ENCODE peak calls at places on chromosomes 12 and 14, in seven cellular contexts. S is ovary; E is fibroblast of lung; T is psoas muscle; B is Karpas-422; N is adrenal gland; K is CD8-positive, alpha-beta memory T cell. W is an unnamed sample.

GRCh38 chr12:26524862-26525465 is 308.0 kb downstream of the ITPR2 start:
- DNase-seq in S (no peak), E (peak; percentile 42), T (no peak), B (peak; percentile 76), N (peak; percentile 46), K (no peak), W (peak; percentile 51)

GRCh38 chr12:104939089-104939488 is 19.0 kb downstream of the SLC41A2 start:
- DNase-seq in S (no peak), E (no peak), T (no peak), B (no peak), N (no peak), K (no peak), W (no peak)

GRCh38 chr12:25119020-25119419 is 75.9 kb downstream of the DNAI7 start:
- DNase-seq in S (no peak), E (no peak), T (no peak), B (peak; percentile 70), N (no peak), K (no peak), W (no peak)

GRCh38 chr12:67705394-67706370 is 57.1 kb downstream of the DYRK2 start:
- DNase-seq in S (no peak), E (peak; percentile 68), T (no peak), B (no peak), N (peak; percentile 12), K (no peak), W (no peak)

GRCh38 chr12:118061011-118061875 is at the start of gene WSB2:
- DNase-seq in S (peak; percentile 87), E (peak; percentile 71), T (peak; percentile 83), B (peak; percentile 66), N (peak; percentile 78), K (peak; percentile 44), W (peak; percentile 85)

GRCh38 chr14:84029246-84029645 is 1500.7 kb upstream of the FLRT2 start:
- DNase-seq in S (no peak), E (no peak), T (no peak), B (no peak), N (no peak), K (no peak), W (no peak)

GRCh38 chr12:92968201-92968813 is 39.2 kb upstream of the EEA1 start:
- DNase-seq in S (no peak), E (peak; percentile 22), T (no peak), B (no peak), N (no peak), K (no peak), W (no peak)

GRCh38 chr12:32089156-32089950 is 17.3 kb upstream of the BICD1 start:
- DNase-seq in S (no peak), E (no peak), T (no peak), B (no peak), N (no peak), K (no peak), W (no peak)

GRCh38 chr14:36981832-36982528 is 190.4 kb downstream of the SLC25A21 start:
- DNase-seq in S (no peak), E (peak; percentile 64), T (no peak), B (no peak), N (no peak), K (no peak), W (no peak)

GRCh38 chr14:53927171-53927570 is 29.5 kb downstream of the BMP4 start:
- DNase-seq in S (no peak), E (peak; percentile 44), T (no peak), B (no peak), N (no peak), K (no peak), W (no peak)

GRCh38 chr14:50344116-50344775 is 32.1 kb downstream of the DMAC2L start:
- DNase-seq in S (no peak), E (no peak), T (no peak), B (no peak), N (no peak), K (no peak), W (no peak)

GRCh38 chr14:52834440-52834842 is 43.0 kb upstream of the GNPNAT1 start:
- DNase-seq in S (no peak), E (peak; percentile 91), T (no peak), B (no peak), N (no peak), K (no peak), W (no peak)

GRCh38 chr12:130775953-130776856 is 60.1 kb upstream of the RIMBP2 start:
- DNase-seq in S (peak; percentile 68), E (peak; percentile 96), T (peak; percentile 39), B (peak; percentile 6), N (peak; percentile 67), K (peak; percentile 13), W (peak; percentile 67)

GRCh38 chr14:98634043-98634820 is 637.8 kb downstream of the BCL11B start:
- DNase-seq in S (no peak), E (no peak), T (no peak), B (no peak), N (no peak), K (no peak), W (no peak)

GRCh38 chr12:76586764-76587395 is 27.3 kb upstream of the OSBPL8 start:
- DNase-seq in S (no peak), E (peak; percentile 78), T (no peak), B (peak; percentile 86), N (peak; percentile 58), K (peak; percentile 42), W (peak; percentile 44)

GRCh38 chr12:107684990-107685359 is 624 bp upstream of the PWP1 start:
- DNase-seq in S (no peak), E (peak; percentile 29), T (no peak), B (peak; percentile 70), N (peak; percentile 29), K (no peak), W (peak; percentile 22)

GRCh38 chr14:61876362-61877049 is 114.3 kb downstream of the SNAPC1 start:
- DNase-seq in S (no peak), E (no peak), T (no peak), B (no peak), N (no peak), K (no peak), W (no peak)

GRCh38 chr14:103652806-103653205 is 23.8 kb downstream of the KLC1 start:
- DNase-seq in S (no peak), E (no peak), T (no peak), B (no peak), N (no peak), K (no peak), W (no peak)
- H3K4me1 ChIP-seq in S (peaks cover 24% of the 10 kb centered on the region), E (peaks cover 17% of the 10 kb centered on the region), T (peaks cover 43% of the 10 kb centered on the region), B (no peaks in the 10 kb centered on the region), N (peaks cover 35% of the 10 kb centered on the region), K (no peaks in the 10 kb centered on the region), W (peaks cover 23% of the 10 kb centered on the region)

GRCh38 chr12:116977465-116978380 is 67.0 kb downstream of the FBXW8 start:
- DNase-seq in S (no peak), E (no peak), T (no peak), B (peak; percentile 88), N (no peak), K (no peak), W (no peak)

GRCh38 chr12:116979109-116979508 is 68.4 kb downstream of the FBXW8 start:
- DNase-seq in S (no peak), E (no peak), T (no peak), B (peak; percentile 72), N (no peak), K (no peak), W (no peak)

GRCh38 chr12:116980083-116980482 is 69.3 kb downstream of the FBXW8 start:
- DNase-seq in S (no peak), E (no peak), T (no peak), B (no peak), N (no peak), K (no peak), W (no peak)

GRCh38 chr12:116984098-116984497 is 73.3 kb downstream of the FBXW8 start:
- DNase-seq in S (no peak), E (no peak), T (no peak), B (no peak), N (no peak), K (no peak), W (no peak)

DNA sequence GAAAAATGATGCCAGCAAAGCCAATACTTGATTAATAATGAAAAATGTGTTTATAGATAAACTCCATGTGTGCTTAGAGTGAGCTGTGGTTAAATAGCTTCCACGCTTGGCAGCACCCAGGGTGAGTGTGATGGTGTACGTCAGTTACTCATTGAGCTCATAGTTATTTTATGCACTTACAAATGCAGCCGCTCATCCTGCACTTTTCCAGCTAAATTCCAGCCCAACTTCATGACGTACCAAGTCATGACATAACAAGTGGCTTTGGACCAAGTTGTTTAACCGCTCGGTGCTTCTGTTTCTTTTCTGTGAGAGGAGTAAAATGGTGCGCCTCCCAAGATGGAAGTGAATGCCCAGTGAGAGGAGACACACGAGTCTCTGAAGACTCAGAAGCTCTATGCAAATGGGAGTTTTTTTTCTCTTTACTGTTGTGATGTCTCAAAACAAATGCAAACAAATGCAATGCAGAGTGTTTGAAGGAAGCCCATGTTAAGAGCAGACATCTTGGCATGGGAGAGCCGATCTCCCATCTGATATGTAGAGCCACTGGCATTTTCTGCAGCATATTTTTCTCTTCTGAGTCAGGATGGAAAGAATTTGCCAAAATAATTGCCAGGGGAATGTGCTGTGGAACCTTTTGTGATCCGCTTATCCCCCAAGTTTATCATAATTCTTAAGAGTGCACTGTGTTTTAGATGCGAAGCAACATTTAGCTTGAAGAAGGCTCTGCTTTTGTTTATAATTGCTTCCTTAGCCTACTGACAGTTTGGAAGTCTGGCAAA is 72.2 kb downstream of the FBXW8 start:
- DNase-seq in S (no peak), E (peak; percentile 91), T (no peak), B (no peak), N (no peak), K (no peak), W (no peak)
- H3K27ac ChIP-seq in S (no peak overlapping the region), E (peak overlapping the region; percentile 50), T (no peak overlapping the region), B (peak overlapping the region; percentile 12), N (no peak overlapping the region), K (no peak overlapping the region), W (no peak overlapping the region)

DNA sequence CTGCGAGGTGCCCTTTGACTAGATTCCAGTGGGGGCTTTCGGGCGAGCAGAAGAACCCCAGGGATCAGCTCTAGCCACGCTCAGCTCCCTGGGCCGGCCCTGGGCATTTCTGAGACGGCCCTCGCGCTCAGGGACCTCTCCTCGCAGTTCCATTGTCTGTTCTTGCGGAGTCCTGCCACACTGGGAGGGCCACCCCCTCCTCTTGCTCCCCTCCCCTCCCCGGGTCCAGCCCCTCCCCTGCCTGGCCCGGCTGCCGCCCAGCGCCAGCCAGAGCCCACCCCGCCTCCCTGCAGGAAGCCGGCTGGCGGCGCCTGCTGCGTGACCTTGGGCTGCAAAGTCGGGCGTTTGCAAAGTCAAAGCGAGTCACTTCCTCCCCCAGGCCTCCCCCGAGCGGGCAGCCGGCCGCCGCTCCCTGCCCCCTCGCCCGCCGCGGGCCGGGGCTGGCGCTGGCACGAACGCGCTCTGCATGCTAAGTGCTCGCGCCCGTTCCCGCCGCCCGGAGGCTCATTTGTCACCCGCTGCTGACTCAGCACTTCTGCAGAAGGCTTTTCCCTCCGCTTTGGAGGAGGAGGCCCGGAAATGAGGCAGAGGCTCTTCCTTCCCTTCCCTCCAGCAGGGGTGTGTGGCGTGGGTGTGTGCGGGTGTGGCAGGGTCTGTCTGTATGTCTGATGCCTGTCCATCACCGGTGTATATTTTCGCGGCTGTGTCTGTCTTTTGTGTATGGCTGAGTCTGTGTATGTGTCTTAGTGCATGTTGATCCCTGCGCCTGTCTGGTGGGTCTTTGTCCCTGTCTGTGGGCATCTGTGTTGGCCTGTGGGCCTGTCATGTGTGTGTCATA is 72.0 kb downstream of the IRF2BPL start:
- DNase-seq in S (peak; percentile 90), E (peak; percentile 94), T (peak; percentile 90), B (peak; percentile 95), N (peak; percentile 97), K (peak; percentile 87), W (peak; percentile 92)
- H3K4me1 ChIP-seq in S (peaks cover 9% of the 10 kb centered on the region), E (peaks cover 38% of the 10 kb centered on the region), T (peaks cover 53% of the 10 kb centered on the region), B (peaks cover 31% of the 10 kb centered on the region), N (peaks cover 52% of the 10 kb centered on the region), K (peaks cover 50% of the 10 kb centered on the region), W (peaks cover 51% of the 10 kb centered on the region)

DNA sequence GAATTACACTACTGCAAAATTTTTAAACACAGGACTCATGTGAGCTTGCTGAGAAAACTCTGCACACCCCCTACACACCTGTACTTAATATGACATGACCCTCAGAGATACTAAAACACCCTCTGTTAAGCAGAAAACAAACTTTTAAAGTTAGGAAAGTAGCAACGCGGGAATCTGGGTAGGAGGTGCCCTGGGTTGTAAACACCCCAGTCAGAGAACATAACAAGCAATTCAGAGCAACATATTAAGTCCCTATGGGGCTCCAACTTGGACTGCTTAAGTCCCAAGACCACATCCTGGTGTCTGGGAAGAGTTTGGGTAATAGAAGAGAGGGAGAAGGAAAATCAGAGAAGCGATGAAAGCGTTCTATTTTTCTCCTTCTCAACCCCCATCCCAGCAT is 1.2 kb downstream of the ATF7 start:
- DNase-seq in S (no peak), E (no peak), T (no peak), B (no peak), N (no peak), K (no peak), W (no peak)
- H3K27ac ChIP-seq in S (peak overlapping the region; percentile 53), E (peak overlapping the region; percentile 97), T (peak overlapping the region; percentile 95), B (peak overlapping the region; percentile 85), N (peak overlapping the region; percentile 96), K (peak overlapping the region; percentile 82), W (peak overlapping the region; percentile 96)